ENCODE peak calls at places on chromosomes 4 and X, in six cellular contexts. L, Z, G, Y, K and M are unnamed samples.

GRCh38 chr4:77605210-77605902 is at the start of gene CXCL13:
- DNase-seq in Y (no peak), G (no peak), Z (no peak), L (no peak), K (no peak), M (no peak)

GRCh38 chr4:3074846-3075651 is 568 bp downstream of the HTT start:
- DNase-seq in K (peak), Y (no peak), L (peak), G (peak), Z (peak), M (no peak)

GRCh38 chr4:71162386-71162785 is 168.9 kb downstream of the DCK start:
- DNase-seq in Z (no peak), K (no peak), Y (no peak), L (no peak), G (no peak), M (no peak)

GRCh38 chr4:168398589-168398988 is 80.0 kb upstream of the DDX60 start:
- DNase-seq in G (no peak), L (no peak), Y (no peak), K (no peak), Z (no peak), M (no peak)

GRCh38 chr4:57219389-57219890 is 109.3 kb upstream of the IGFBP7 start:
- DNase-seq in Y (no peak), L (no peak), Z (no peak), K (no peak), G (no peak), M (no peak)

GRCh38 chr4:147361726-147362125 is 119.2 kb upstream of the EDNRA start:
- DNase-seq in Z (no peak), Y (peak), K (no peak), L (no peak), G (peak), M (no peak)

GRCh38 chr4:136750898-136751297 is 781.4 kb downstream of the PCDH18 start:
- DNase-seq in Y (no peak), L (no peak), K (no peak), G (no peak), Z (no peak), M (no peak)

GRCh38 chrX:30504309-30504708 is 73.3 kb downstream of the TASL start:
- DNase-seq in L (no peak), K (no peak), G (peak), Y (no peak), Z (no peak), M (no peak)

GRCh38 chrX:55451990-55452824 is at the start of gene MAGEH1:
- DNase-seq in L (peak), Z (peak), K (peak), G (peak), Y (peak), M (peak)

GRCh38 chr4:109072595-109072994 is 229.9 kb downstream of the COL25A1 start:
- DNase-seq in Y (peak), Z (no peak), G (no peak), L (no peak), K (no peak), M (no peak)

GRCh38 chr4:137387924-137388323 is 144.4 kb downstream of the PCDH18 start:
- DNase-seq in Z (no peak), G (no peak), Y (no peak), L (no peak), K (no peak), M (no peak)

GRCh38 chr4:80448056-80448455 is 112.5 kb downstream of the CFAP299 start:
- DNase-seq in L (no peak), Y (no peak), G (no peak), K (no peak), Z (no peak), M (no peak)

GRCh38 chrX:71067727-71068051 is 445 bp downstream of the SNX12 start:
- DNase-seq in K (no peak), Z (no peak), L (no peak), G (no peak), Y (no peak), M (no peak)

GRCh38 chrX:31165241-31166035 is 93.6 kb upstream of the FTHL17 start:
- DNase-seq in Y (no peak), L (no peak), Z (no peak), K (no peak), G (no peak), M (no peak)

GRCh38 chr4:51836531-51836930 is 6.4 kb upstream of the DCUN1D4 start:
- DNase-seq in K (no peak), Z (no peak), L (no peak), Y (no peak), G (no peak), M (no peak)

GRCh38 chrX:41526925-41527324 is 79.8 kb downstream of the NYX start:
- DNase-seq in Y (no peak), L (no peak), K (no peak), Z (no peak), G (no peak), M (no peak)

GRCh38 chrX:118325453-118325852 is 20.5 kb upstream of the WDR44 start:
- DNase-seq in L (no peak), Z (no peak), Y (no peak), G (no peak), K (no peak), M (no peak)

GRCh38 chr4:7041851-7042696 is 1.1 kb upstream of the TADA2B start:
- DNase-seq in Y (peak), K (peak), L (peak), G (no peak), Z (no peak), M (no peak)

GRCh38 chr4:132642196-132642817 is 506.8 kb upstream of the PCDH10 start:
- DNase-seq in K (no peak), Y (peak), Z (peak), L (no peak), G (peak), M (no peak)

GRCh38 chrX:8010105-8010504 is 82.9 kb upstream of the PNPLA4 start:
- DNase-seq in G (peak), K (no peak), Y (no peak), Z (no peak), L (no peak), M (no peak)

GRCh38 chr4:86661418-86661817 is 67.3 kb downstream of the PTPN13 start:
- DNase-seq in G (no peak), Z (no peak), L (no peak), Y (no peak), K (no peak), M (no peak)

GRCh38 chr4:73723029-73723428 is 17.3 kb upstream of the CXCL8 start:
- DNase-seq in Y (no peak), Z (no peak), K (no peak), G (no peak), L (no peak), M (no peak)

GRCh38 chr4:77959566-77960338 is 97.1 kb downstream of the MRPL1 start:
- DNase-seq in L (no peak), K (no peak), Y (peak), Z (no peak), G (peak), M (no peak)